ENCODE peak calls at places on chromosome 4, in nine cellular contexts. U is H7; H is HT1080; N is CD4-positive, alpha-beta memory T cell; R is stimulated activated CD8-positive, alpha-beta memory T cell treated with anti-CD3 and anti-CD28 coated beads, Interleukin-2, amount 100 ng/mL, for 48 hours; S is naive B cell; M is stimulated activated CD4-positive, alpha-beta T cell treated with anti-CD3 and anti-CD28 coated beads, Interleukin-4, amount 100 ng/mL, for 48 hours; G is AML-193; Q is CD4-positive, alpha-beta T cell. J is an unnamed sample.

GRCh38 chr4:32697281-32697814 is 1977.2 kb downstream of the PCDH7 start:
- DNase-seq in Q (no peak), R (no peak), S (no peak), N (no peak), H (no peak), G (no peak), U (no peak), M (no peak), J (no peak)

GRCh38 chr4:1834047-1834769 is 21.7 kb downstream of the LETM1 start:
- DNase-seq in S (peak), R (no peak), Q (no peak), G (no peak), M (no peak), H (no peak), U (no peak), N (no peak), J (no peak)

GRCh38 chr4:53558061-53558801 is 33.1 kb downstream of the LNX1 start:
- DNase-seq in Q (no peak), S (no peak), N (no peak), H (peak), U (no peak), M (no peak), G (no peak), R (no peak), J (no peak)

GRCh38 chr4:153082322-153083301 is 121.6 kb upstream of the TRIM2 start:
- DNase-seq in H (no peak), G (no peak), N (no peak), S (peak), R (no peak), M (no peak), U (no peak), Q (no peak), J (no peak)

GRCh38 chr4:14783011-14783877 is 219.0 kb upstream of the CPEB2 start:
- DNase-seq in S (no peak), G (no peak), R (peak), M (peak), N (no peak), U (no peak), Q (no peak), H (peak), J (no peak)

GRCh38 chr4:142091691-142092182 is 455.4 kb downstream of the IL15 start:
- DNase-seq in N (no peak), Q (no peak), R (no peak), M (no peak), H (peak), G (no peak), S (no peak), U (no peak), J (no peak)

GRCh38 chr4:126839066-126839465 is 793.7 kb upstream of the INTU start:
- DNase-seq in Q (no peak), G (no peak), U (no peak), M (no peak), H (no peak), R (no peak), N (no peak), S (no peak), J (no peak)

GRCh38 chr4:184815046-184815877 is 10.5 kb downstream of the ACSL1 start:
- DNase-seq in R (no peak), G (no peak), S (no peak), H (peak), Q (no peak), N (no peak), M (no peak), U (peak), J (peak)

GRCh38 chr4:106034205-106034604 is 138.9 kb downstream of the NPNT start:
- DNase-seq in H (no peak), G (no peak), N (no peak), Q (no peak), U (no peak), S (no peak), R (no peak), M (no peak), J (no peak)

GRCh38 chr4:90419124-90419711 is 292.0 kb downstream of the CCSER1 start:
- DNase-seq in S (no peak), Q (no peak), M (no peak), H (peak), G (peak), N (peak), R (no peak), U (peak), J (no peak)

GRCh38 chr4:173526724-173527102 is 3.3 kb downstream of the HAND2 start:
- DNase-seq in M (no peak), U (peak), H (no peak), G (no peak), N (no peak), S (no peak), R (no peak), Q (no peak), J (no peak)

GRCh38 chr4:77154074-77154473 is 2.9 kb upstream of the CCNG2 start:
- DNase-seq in N (no peak), S (no peak), H (no peak), Q (no peak), G (no peak), U (no peak), M (no peak), R (no peak), J (no peak)

GRCh38 chr4:137543198-137543597 is 10.9 kb upstream of the PCDH18 start:
- DNase-seq in H (no peak), Q (no peak), G (no peak), N (no peak), U (peak), S (no peak), M (no peak), R (no peak), J (no peak)

GRCh38 chr4:3388461-3389185 is 53.1 kb upstream of the HGFAC start:
- DNase-seq in M (no peak), S (peak), Q (no peak), N (no peak), R (no peak), U (peak), H (peak), G (peak), J (peak)

GRCh38 chr4:80610845-80611244 is 275.3 kb downstream of the CFAP299 start:
- DNase-seq in R (no peak), N (no peak), Q (no peak), S (peak), G (no peak), H (peak), U (no peak), M (no peak), J (peak)

GRCh38 chr4:183409956-183410355 is 34.5 kb upstream of the CDKN2AIP start:
- DNase-seq in U (no peak), Q (no peak), H (no peak), N (no peak), S (no peak), R (no peak), G (no peak), M (no peak), J (no peak)

GRCh38 chr4:110823251-110823650 is 200.4 kb upstream of the PITX2 start:
- DNase-seq in Q (no peak), S (no peak), G (no peak), N (no peak), H (peak), R (no peak), U (no peak), M (no peak), J (no peak)

GRCh38 chr4:109730294-109731051 is 603 bp upstream of the PLA2G12A start:
- DNase-seq in M (no peak), G (peak), U (no peak), N (no peak), Q (no peak), R (peak), H (peak), S (no peak), J (no peak)

GRCh38 chr4:156991161-156991560 is 19.6 kb upstream of the PDGFC start:
- DNase-seq in M (no peak), G (no peak), H (no peak), N (no peak), S (no peak), Q (no peak), U (no peak), R (no peak), J (no peak)

GRCh38 chr4:139786494-139787354 is 121.1 kb downstream of the MGST2 start:
- DNase-seq in G (no peak), M (no peak), R (no peak), H (no peak), N (no peak), S (no peak), U (no peak), Q (no peak), J (no peak)

GRCh38 chr4:138669479-138670165 is 346.0 kb upstream of the NOCT start:
- DNase-seq in R (no peak), M (no peak), G (no peak), Q (no peak), H (peak), N (no peak), U (no peak), S (no peak), J (no peak)

GRCh38 chr4:184932343-184932742 is 85.9 kb upstream of the HELT start:
- DNase-seq in M (no peak), U (peak), N (no peak), S (no peak), G (no peak), Q (no peak), H (no peak), R (no peak), J (no peak)

GRCh38 chr4:185357220-185357619 is 38.5 kb downstream of the LRP2BP start:
- DNase-seq in G (no peak), N (no peak), Q (no peak), M (no peak), H (no peak), R (no peak), S (no peak), U (no peak), J (no peak)

GRCh38 chr4:10245761-10246160 is 129.2 kb upstream of the WDR1 start:
- DNase-seq in M (no peak), R (no peak), S (no peak), H (no peak), G (no peak), U (no peak), N (no peak), Q (no peak), J (no peak)

GRCh38 chr4:83112239-83112638 is 2.3 kb downstream of the PLAC8 start:
- DNase-seq in U (no peak), M (no peak), H (no peak), Q (no peak), R (no peak), N (peak), S (peak), G (peak), J (peak)

GRCh38 chr4:123353656-123354055 is 42.9 kb upstream of the SPRY1 start:
- DNase-seq in R (no peak), Q (no peak), N (no peak), S (no peak), G (no peak), H (no peak), U (no peak), M (no peak), J (no peak)

GRCh38 chr4:134089885-134090284 is 111.7 kb downstream of the PABPC4L start:
- DNase-seq in Q (no peak), G (no peak), N (no peak), S (no peak), H (no peak), R (no peak), M (no peak), U (no peak), J (no peak)

GRCh38 chr4:15695764-15696163 is 7.1 kb upstream of the BST1 start:
- DNase-seq in S (no peak), M (no peak), G (no peak), H (no peak), N (no peak), U (no peak), Q (no peak), R (no peak), J (no peak)

GRCh38 chr4:158302076-158302866 is 92.0 kb downstream of the TMEM144 start:
- DNase-seq in Q (no peak), H (no peak), N (no peak), U (no peak), S (no peak), R (no peak), M (no peak), G (no peak), J (no peak)

GRCh38 chr4:110830461-110830860 is 207.6 kb upstream of the PITX2 start:
- DNase-seq in G (no peak), H (no peak), Q (no peak), S (no peak), U (no peak), N (no peak), R (no peak), M (no peak), J (no peak)

GRCh38 chr4:113711883-113712662 is 49.5 kb downstream of the CAMK2D start:
- DNase-seq in N (no peak), Q (no peak), G (no peak), U (no peak), R (no peak), H (no peak), S (no peak), M (no peak), J (no peak)

GRCh38 chr4:17646693-17647092 is 32.3 kb downstream of the MED28 start:
- DNase-seq in G (no peak), H (no peak), Q (no peak), S (no peak), R (no peak), U (no peak), N (no peak), M (no peak), J (no peak)

GRCh38 chr4:37434469-37434868 is 189.9 kb downstream of the NWD2 start:
- DNase-seq in G (no peak), S (no peak), M (no peak), N (no peak), Q (no peak), U (peak), H (peak), R (no peak), J (no peak)

GRCh38 chr4:85928775-85929585 is 430.9 kb downstream of the MAPK10 start:
- DNase-seq in H (peak), S (peak), G (no peak), R (no peak), M (no peak), Q (no peak), N (no peak), U (no peak), J (no peak)

GRCh38 chr4:175542787-175543186 is 269.3 kb downstream of the GPM6A start:
- DNase-seq in G (no peak), N (no peak), U (no peak), R (no peak), S (no peak), Q (no peak), M (no peak), H (no peak), J (no peak)

GRCh38 chr4:138741366-138741765 is 274.2 kb upstream of the NOCT start:
- DNase-seq in Q (no peak), U (no peak), N (no peak), S (no peak), M (no peak), H (no peak), G (no peak), R (no peak), J (no peak)